ENCODE peak calls at places on chromosomes 4 and X, in six cellular contexts. One of them, this sample, is unnamed.

GRCh38 chr4:114026447-114026846 is 47.0 kb upstream of the ARSJ start:
- DNase-seq in activated naive CD4-positive, alpha-beta T cell treated with anti-CD3 and anti-CD28 coated beads, Interleukin-2, amount 10 ng/mL, durations not matched to agents 7 days and 5 days: no peak
- DNase-seq in Kasumi-1: no peak
- DNase-seq in H4: no peak
- DNase-seq in GM13976: no peak
- DNase-seq in SW480: no peak
- DNase-seq in this sample: no peak

GRCh38 chr4:137993232-137993631 is 248.9 kb downstream of the SLC7A11 start:
- DNase-seq in activated naive CD4-positive, alpha-beta T cell treated with anti-CD3 and anti-CD28 coated beads, Interleukin-2, amount 10 ng/mL, durations not matched to agents 7 days and 5 days: no peak
- DNase-seq in Kasumi-1: no peak
- DNase-seq in H4: peak; percentile 35
- DNase-seq in SW480: no peak
- DNase-seq in GM13976: no peak
- DNase-seq in this sample: no peak

GRCh38 chrX:16797358-16797757 is 11.1 kb downstream of the TXLNG start:
- DNase-seq in activated naive CD4-positive, alpha-beta T cell treated with anti-CD3 and anti-CD28 coated beads, Interleukin-2, amount 10 ng/mL, durations not matched to agents 7 days and 5 days: no peak
- DNase-seq in H4: no peak
- DNase-seq in GM13976: no peak
- DNase-seq in SW480: no peak
- DNase-seq in Kasumi-1: no peak
- DNase-seq in this sample: no peak

GRCh38 chrX:122119361-122119760 is 1064.7 kb upstream of the GRIA3 start:
- DNase-seq in H4: no peak
- DNase-seq in activated naive CD4-positive, alpha-beta T cell treated with anti-CD3 and anti-CD28 coated beads, Interleukin-2, amount 10 ng/mL, durations not matched to agents 7 days and 5 days: no peak
- DNase-seq in GM13976: no peak
- DNase-seq in SW480: no peak
- DNase-seq in Kasumi-1: no peak
- DNase-seq in this sample: no peak

GRCh38 chr4:20829958-20830357 is 129.7 kb downstream of the PACRGL start:
- DNase-seq in SW480: no peak
- DNase-seq in activated naive CD4-positive, alpha-beta T cell treated with anti-CD3 and anti-CD28 coated beads, Interleukin-2, amount 10 ng/mL, durations not matched to agents 7 days and 5 days: no peak
- DNase-seq in GM13976: no peak
- DNase-seq in Kasumi-1: no peak
- DNase-seq in H4: no peak
- DNase-seq in this sample: no peak

GRCh38 chr4:31199644-31200043 is 479.5 kb downstream of the PCDH7 start:
- DNase-seq in SW480: no peak
- DNase-seq in GM13976: no peak
- DNase-seq in H4: no peak
- DNase-seq in Kasumi-1: no peak
- DNase-seq in activated naive CD4-positive, alpha-beta T cell treated with anti-CD3 and anti-CD28 coated beads, Interleukin-2, amount 10 ng/mL, durations not matched to agents 7 days and 5 days: no peak
- DNase-seq in this sample: no peak

GRCh38 chr4:46267866-46268265 is 122.1 kb downstream of the GABRA2 start:
- DNase-seq in activated naive CD4-positive, alpha-beta T cell treated with anti-CD3 and anti-CD28 coated beads, Interleukin-2, amount 10 ng/mL, durations not matched to agents 7 days and 5 days: no peak
- DNase-seq in SW480: no peak
- DNase-seq in H4: no peak
- DNase-seq in Kasumi-1: no peak
- DNase-seq in GM13976: no peak
- DNase-seq in this sample: no peak

GRCh38 chrX:9610774-9611392 is 146.0 kb downstream of the TBL1X start:
- DNase-seq in activated naive CD4-positive, alpha-beta T cell treated with anti-CD3 and anti-CD28 coated beads, Interleukin-2, amount 10 ng/mL, durations not matched to agents 7 days and 5 days: no peak
- DNase-seq in H4: no peak
- DNase-seq in Kasumi-1: no peak
- DNase-seq in SW480: no peak
- DNase-seq in GM13976: no peak
- DNase-seq in this sample: peak; percentile 65

GRCh38 chrX:1207496-1208025 is 4.9 kb downstream of the CRLF2 start:
- DNase-seq in H4: no peak
- DNase-seq in Kasumi-1: no peak
- DNase-seq in activated naive CD4-positive, alpha-beta T cell treated with anti-CD3 and anti-CD28 coated beads, Interleukin-2, amount 10 ng/mL, durations not matched to agents 7 days and 5 days: no peak
- DNase-seq in SW480: no peak
- DNase-seq in GM13976: no peak
- DNase-seq in this sample: no peak

GRCh38 chrX:71661919-71662318 is 5.4 kb upstream of the LOC101059915 start:
- DNase-seq in Kasumi-1: no peak
- DNase-seq in activated naive CD4-positive, alpha-beta T cell treated with anti-CD3 and anti-CD28 coated beads, Interleukin-2, amount 10 ng/mL, durations not matched to agents 7 days and 5 days: no peak
- DNase-seq in GM13976: no peak
- DNase-seq in H4: no peak
- DNase-seq in SW480: no peak
- DNase-seq in this sample: no peak

GRCh38 chrX:116872931-116873330 is 410.2 kb upstream of the CT83 start:
- DNase-seq in H4: no peak
- DNase-seq in SW480: no peak
- DNase-seq in activated naive CD4-positive, alpha-beta T cell treated with anti-CD3 and anti-CD28 coated beads, Interleukin-2, amount 10 ng/mL, durations not matched to agents 7 days and 5 days: no peak
- DNase-seq in Kasumi-1: no peak
- DNase-seq in GM13976: no peak
- DNase-seq in this sample: no peak

GRCh38 chr4:81040175-81040659 is 9.7 kb downstream of the BMP3 start:
- DNase-seq in H4: peak; percentile 14
- DNase-seq in GM13976: no peak
- DNase-seq in Kasumi-1: peak; percentile 71
- DNase-seq in SW480: peak; percentile 33
- DNase-seq in activated naive CD4-positive, alpha-beta T cell treated with anti-CD3 and anti-CD28 coated beads, Interleukin-2, amount 10 ng/mL, durations not matched to agents 7 days and 5 days: no peak
- DNase-seq in this sample: peak; percentile 16

GRCh38 chrX:101009086-101009485 is 39.6 kb downstream of the ARL13A start:
- DNase-seq in H4: no peak
- DNase-seq in SW480: no peak
- DNase-seq in activated naive CD4-positive, alpha-beta T cell treated with anti-CD3 and anti-CD28 coated beads, Interleukin-2, amount 10 ng/mL, durations not matched to agents 7 days and 5 days: no peak
- DNase-seq in GM13976: no peak
- DNase-seq in Kasumi-1: no peak
- DNase-seq in this sample: no peak

GRCh38 chr4:78661923-78662521 is 110.5 kb downstream of the ANXA3 start:
- DNase-seq in Kasumi-1: no peak
- DNase-seq in SW480: no peak
- DNase-seq in H4: peak; percentile 66
- DNase-seq in GM13976: no peak
- DNase-seq in activated naive CD4-positive, alpha-beta T cell treated with anti-CD3 and anti-CD28 coated beads, Interleukin-2, amount 10 ng/mL, durations not matched to agents 7 days and 5 days: no peak
- DNase-seq in this sample: no peak

GRCh38 chr4:176498857-176499256 is 179.1 kb downstream of the SPCS3 start:
- DNase-seq in activated naive CD4-positive, alpha-beta T cell treated with anti-CD3 and anti-CD28 coated beads, Interleukin-2, amount 10 ng/mL, durations not matched to agents 7 days and 5 days: no peak
- DNase-seq in SW480: no peak
- DNase-seq in H4: no peak
- DNase-seq in Kasumi-1: no peak
- DNase-seq in GM13976: no peak
- DNase-seq in this sample: no peak

GRCh38 chr4:3880595-3881120 is 114.5 kb downstream of the ADRA2C start:
- DNase-seq in Kasumi-1: peak; percentile 57
- DNase-seq in GM13976: peak; percentile 84
- DNase-seq in activated naive CD4-positive, alpha-beta T cell treated with anti-CD3 and anti-CD28 coated beads, Interleukin-2, amount 10 ng/mL, durations not matched to agents 7 days and 5 days: peak; percentile 81
- DNase-seq in H4: peak; percentile 76
- DNase-seq in SW480: peak; percentile 77
- DNase-seq in this sample: peak; percentile 86

GRCh38 chr4:66577922-66578321 is 907.6 kb upstream of the EPHA5 start:
- DNase-seq in H4: no peak
- DNase-seq in SW480: no peak
- DNase-seq in GM13976: no peak
- DNase-seq in activated naive CD4-positive, alpha-beta T cell treated with anti-CD3 and anti-CD28 coated beads, Interleukin-2, amount 10 ng/mL, durations not matched to agents 7 days and 5 days: no peak
- DNase-seq in Kasumi-1: no peak
- DNase-seq in this sample: no peak

GRCh38 chr4:77734928-77735327 is 84.2 kb downstream of the CNOT6L start:
- DNase-seq in H4: peak; percentile 92
- DNase-seq in Kasumi-1: peak; percentile 84
- DNase-seq in SW480: peak; percentile 50
- DNase-seq in GM13976: peak; percentile 44
- DNase-seq in activated naive CD4-positive, alpha-beta T cell treated with anti-CD3 and anti-CD28 coated beads, Interleukin-2, amount 10 ng/mL, durations not matched to agents 7 days and 5 days: peak; percentile 52
- DNase-seq in this sample: peak; percentile 1

GRCh38 chr4:107258359-107258758 is 222.2 kb upstream of the DKK2 start:
- DNase-seq in activated naive CD4-positive, alpha-beta T cell treated with anti-CD3 and anti-CD28 coated beads, Interleukin-2, amount 10 ng/mL, durations not matched to agents 7 days and 5 days: no peak
- DNase-seq in SW480: no peak
- DNase-seq in H4: peak; percentile 35
- DNase-seq in GM13976: no peak
- DNase-seq in Kasumi-1: no peak
- DNase-seq in this sample: peak; percentile 33

GRCh38 chr4:187767158-187767557 is 228.4 kb upstream of the ZFP42 start:
- DNase-seq in GM13976: no peak
- DNase-seq in Kasumi-1: no peak
- DNase-seq in SW480: no peak
- DNase-seq in activated naive CD4-positive, alpha-beta T cell treated with anti-CD3 and anti-CD28 coated beads, Interleukin-2, amount 10 ng/mL, durations not matched to agents 7 days and 5 days: no peak
- DNase-seq in H4: no peak
- DNase-seq in this sample: no peak

GRCh38 chr4:168531305-168531704 is 34.5 kb downstream of the PALLD start:
- DNase-seq in SW480: peak; percentile 54
- DNase-seq in H4: no peak
- DNase-seq in Kasumi-1: no peak
- DNase-seq in activated naive CD4-positive, alpha-beta T cell treated with anti-CD3 and anti-CD28 coated beads, Interleukin-2, amount 10 ng/mL, durations not matched to agents 7 days and 5 days: no peak
- DNase-seq in GM13976: no peak
- DNase-seq in this sample: no peak